ENCODE peak calls at places on chromosomes 2 and 18, in four cellular contexts. M is pancreas, F is transverse colon, B is WTC11. D is an unnamed sample.

GRCh38 chr18:79871481-79872091 is 73.8 kb downstream of the KCNG2 start:
- DNase-seq in M (no peak), F (no peak), B (no peak), D (no peak)

GRCh38 chr2:200306719-200306968 is 151 bp downstream of the SPATS2L start:
- DNase-seq in M (no peak), F (no peak), B (no peak), D (no peak)

GRCh38 chr18:44826418-44827259 is 146.0 kb downstream of the SETBP1 start:
- DNase-seq in M (peak), F (peak), B (no peak), D (no peak)

GRCh38 chr2:135998842-135999241 is 13.4 kb upstream of the DARS1 start:
- DNase-seq in M (no peak), F (no peak), B (no peak), D (no peak)

GRCh38 chr18:60350975-60351374 is 21.6 kb downstream of the MC4R start:
- DNase-seq in M (no peak), F (no peak), B (no peak), D (no peak)

GRCh38 chr18:24080861-24081260 is 58.0 kb upstream of the CABYR start:
- DNase-seq in M (no peak), F (no peak), B (no peak), D (no peak)

GRCh38 chr2:215702116-215702905 is 266.4 kb upstream of the FN1 start:
- DNase-seq in M (no peak), F (no peak), B (no peak), D (no peak)

GRCh38 chr18:2874765-2875164 is 28.0 kb downstream of the EMILIN2 start:
- DNase-seq in M (no peak), F (no peak), B (no peak), D (no peak)